ENCODE peak calls at places on chromosomes 2 and 18, in six cellular contexts. J is neuronal stem cell; A is stimulated activated CD4-positive, alpha-beta T cell treated with anti-CD3 and anti-CD28 coated beads, TNF-alpha, amount 100 ng/mL, for 4 hours; G is activated naive CD8-positive, alpha-beta T cell treated with anti-CD3 and anti-CD28 coated beads, Interleukin-2, amount 50 U/mL, for 16 hours; X is SHP77 treated with DMSO at 0.1 percent for 48 hours; T is effector memory CD8-positive, alpha-beta T cell. P is an unnamed sample.

GRCh38 chr2:31318360-31319336 is 84.7 kb downstream of the EHD3 start:
- DNase-seq in J (no peak), A (peak; percentile 13), G (no peak), X (no peak), T (no peak), P (no peak)

GRCh38 chr2:11680181-11680900 is 10.3 kb upstream of the NTSR2 start:
- DNase-seq in J (no peak), A (no peak), G (no peak), X (no peak), T (no peak), P (no peak)

GRCh38 chr2:455046-455705 is 167.3 kb upstream of the ALKAL2 start:
- DNase-seq in J (no peak), A (no peak), G (no peak), X (no peak), T (no peak), P (no peak)

GRCh38 chr18:9987355-9987754 is 73.5 kb downstream of the VAPA start:
- DNase-seq in J (no peak), A (no peak), G (no peak), X (no peak), T (no peak), P (no peak)

GRCh38 chr18:23498877-23499570 is 4.3 kb upstream of the RMC1 start:
- DNase-seq in J (no peak), A (peak; percentile 41), G (peak; percentile 45), X (peak; percentile 21), T (peak; percentile 70), P (peak; percentile 68)

GRCh38 chr2:158269143-158269542 is 167.5 kb downstream of the UPP2 start:
- DNase-seq in J (no peak), A (no peak), G (no peak), X (no peak), T (no peak), P (no peak)

GRCh38 chr18:61953161-61953560 is 60.4 kb upstream of the RNF152 start:
- DNase-seq in J (no peak), A (no peak), G (no peak), X (no peak), T (no peak), P (no peak)

GRCh38 chr2:108396845-108397244 is 19.1 kb downstream of the SULT1C4 start:
- DNase-seq in J (no peak), A (no peak), G (no peak), X (no peak), T (no peak), P (no peak)

GRCh38 chr2:186889291-186889886 is 40.4 kb upstream of the ZSWIM2 start:
- DNase-seq in J (no peak), A (no peak), G (no peak), X (no peak), T (no peak), P (no peak)

GRCh38 chr2:57962861-57963260 is 83.7 kb upstream of the VRK2 start:
- DNase-seq in J (no peak), A (no peak), G (no peak), X (no peak), T (no peak), P (no peak)

P was measured in neural crest cell.